ENCODE peak calls at places on chromosome 17, in seven cellular contexts. A, O, U, Y, I, F and H are unnamed samples. For H3K4me1, the result is how much of the 10 kb centered on the place peaks cover.

GRCh38 chr17:15350777-15351486 is 9.5 kb upstream of the TEKT3 start:
- DNase-seq in A (no peak), O (no peak), U (no peak), Y (no peak), I (no peak), F (no peak), H (no peak)

GRCh38 chr17:50588391-50589111 is 28.0 kb downstream of the CACNA1G start:
- DNase-seq in A (no peak), O (no peak), U (no peak), Y (no peak), I (peak), F (no peak), H (peak)

GRCh38 chr17:51258756-51259573 is 884 bp downstream of the MBTD1 start:
- DNase-seq in A (peak), O (peak), U (no peak), Y (peak), I (peak), F (peak), H (no peak)

GRCh38 chr17:3447625-3448024 is 14.0 kb upstream of the OR1E2 start:
- DNase-seq in A (peak), O (peak), U (no peak), Y (no peak), I (no peak), F (no peak), H (no peak)

GRCh38 chr17:42153919-42154491 is 784 bp downstream of the RAB5C start:
- DNase-seq in A (no peak), O (no peak), U (no peak), Y (no peak), I (peak), F (no peak), H (no peak)

GRCh38 chr17:42898147-42898807 is 2.3 kb upstream of the G6PC1 start:
- DNase-seq in A (no peak), O (no peak), U (no peak), Y (no peak), I (no peak), F (no peak), H (no peak)

GRCh38 chr17:63519972-63520882 is 2.9 kb upstream of the KCNH6 start:
- DNase-seq in A (peak), O (peak), U (no peak), Y (no peak), I (no peak), F (peak), H (no peak)

GRCh38 chr17:56808503-56808902 is 25.2 kb downstream of the C17orf67 start:
- DNase-seq in A (no peak), O (no peak), U (no peak), Y (no peak), I (no peak), F (no peak), H (no peak)

GRCh38 chr17:38674013-38674748 is 576 bp downstream of the EPOP start:
- DNase-seq in A (peak), O (no peak), U (peak), Y (peak), I (no peak), F (peak), H (peak)
- H3K4me3 ChIP-seq in A (peak), O (peak), U (peak), Y (peak), I (peak), F (peak), H (peak)

DNA sequence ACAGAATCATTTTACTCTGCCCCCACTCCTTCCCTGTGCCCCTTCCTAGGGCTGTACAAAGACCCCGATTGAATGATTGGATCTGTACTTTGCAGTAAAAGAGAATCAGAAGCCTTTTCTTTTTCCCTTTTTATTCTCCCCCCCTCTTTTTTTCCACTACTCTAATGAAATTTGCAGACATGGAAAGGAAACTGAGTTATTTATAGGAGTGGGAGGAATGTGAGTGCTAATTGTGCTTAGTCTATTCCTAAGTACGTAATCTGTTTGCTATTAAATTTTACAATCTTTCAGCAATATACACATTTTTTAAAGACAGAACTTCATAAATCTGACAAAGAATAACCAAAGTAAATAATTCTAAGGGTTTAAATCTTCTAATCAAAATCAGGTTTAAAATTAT is 314.3 kb downstream of the MAP2K6 start:
- DNase-seq in A (no peak), O (no peak), U (no peak), Y (no peak), I (no peak), F (no peak), H (no peak)
- H3K4me1 ChIP-seq in A (under half), O (under half), U (under half), Y (under half), I (under half), F (under half), H (under half)

GRCh38 chr17:55641559-55642160 is 81.0 kb downstream of the TMEM100 start:
- DNase-seq in A (peak), O (peak), U (no peak), Y (no peak), I (peak), F (no peak), H (peak)
- H3K4me3 ChIP-seq in A (no peak), O (no peak), U (no peak), Y (no peak), I (no peak), F (no peak), H (no peak)

GRCh38 chr17:68381076-68381900 is 76.0 kb downstream of the WIPI1 start:
- DNase-seq in A (peak), O (peak), U (no peak), Y (peak), I (peak), F (no peak), H (peak)

GRCh38 chr17:68383120-68383442 is 74.2 kb downstream of the WIPI1 start:
- DNase-seq in A (no peak), O (no peak), U (no peak), Y (no peak), I (no peak), F (no peak), H (no peak)

GRCh38 chr17:68384941-68385340 is 72.4 kb downstream of the WIPI1 start:
- DNase-seq in A (no peak), O (no peak), U (no peak), Y (peak), I (no peak), F (no peak), H (no peak)

GRCh38 chr17:68383443-68384321 is 73.6 kb downstream of the WIPI1 start:
- DNase-seq in A (peak), O (peak), U (peak), Y (peak), I (no peak), F (no peak), H (no peak)

DNA sequence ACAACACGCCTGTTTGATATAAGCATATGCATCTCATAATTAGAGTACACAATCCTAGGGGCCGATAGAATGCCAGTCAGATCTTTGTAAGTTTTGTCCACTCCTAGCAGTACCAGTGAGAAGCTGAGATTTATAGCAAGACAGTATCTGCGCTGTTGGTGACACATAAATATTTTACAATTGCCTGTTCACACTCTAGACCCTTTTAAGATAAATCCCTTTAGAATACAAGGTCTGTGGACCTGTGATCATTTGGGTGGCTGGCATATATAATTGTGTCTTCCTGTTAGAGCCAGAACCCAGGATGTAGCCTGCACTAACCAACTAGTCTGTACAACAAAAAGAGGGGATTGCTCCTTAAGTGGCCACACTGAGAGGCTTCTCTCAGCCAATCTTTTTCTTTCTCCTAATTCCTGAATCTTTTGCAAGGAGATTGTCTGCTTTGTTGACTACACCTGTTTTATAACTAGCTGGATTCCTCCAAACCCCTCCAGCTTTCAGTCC is 74.7 kb downstream of the WIPI1 start:
- DNase-seq in A (no peak), O (no peak), U (no peak), Y (no peak), I (no peak), F (no peak), H (no peak)
- H3K4me1 ChIP-seq in A (half or more), O (half or more), U (under half), Y (under half), I (under half), F (under half), H (under half)

GRCh38 chr17:38418069-38418692 is 10.1 kb upstream of the ARHGAP23 start:
- DNase-seq in A (no peak), O (no peak), U (no peak), Y (no peak), I (no peak), F (no peak), H (no peak)

GRCh38 chr17:38418693-38419507 is 9.4 kb upstream of the ARHGAP23 start:
- DNase-seq in A (no peak), O (no peak), U (no peak), Y (no peak), I (no peak), F (no peak), H (no peak)

GRCh38 chr17:38421224-38421841 is 6.9 kb upstream of the ARHGAP23 start:
- DNase-seq in A (no peak), O (no peak), U (no peak), Y (no peak), I (no peak), F (no peak), H (no peak)

GRCh38 chr17:38420518-38420917 is 7.7 kb upstream of the ARHGAP23 start:
- DNase-seq in A (no peak), O (no peak), U (no peak), Y (no peak), I (no peak), F (no peak), H (no peak)

GRCh38 chr17:38419508-38419981 is 8.7 kb upstream of the ARHGAP23 start:
- DNase-seq in A (no peak), O (no peak), U (no peak), Y (no peak), I (no peak), F (no peak), H (no peak)
- H3K4me3 ChIP-seq in A (peak), O (no peak), U (no peak), Y (peak), I (no peak), F (no peak), H (peak)

DNA sequence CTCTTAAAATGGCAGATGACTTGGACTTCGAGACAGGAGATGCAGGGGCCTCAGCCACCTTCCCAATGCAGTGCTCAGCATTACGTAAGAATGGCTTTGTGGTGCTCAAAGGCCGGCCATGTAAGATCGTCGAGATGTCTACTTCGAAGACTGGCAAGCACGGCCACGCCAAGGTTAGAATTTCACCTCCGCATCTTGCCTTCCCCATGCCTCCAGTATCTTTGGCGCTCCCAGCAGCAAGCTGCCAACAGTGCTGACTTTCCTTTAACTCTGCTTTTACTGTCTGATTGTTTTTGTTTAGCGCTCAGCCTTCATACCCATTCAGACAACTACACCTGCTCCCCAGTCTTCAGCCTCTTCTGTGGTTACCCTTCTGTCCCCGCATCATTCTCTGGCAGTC is 2.2 kb downstream of the EIF5A start:
- DNase-seq in A (no peak), O (no peak), U (no peak), Y (no peak), I (no peak), F (no peak), H (no peak)
- H3K4me1 ChIP-seq in A (half or more), O (under half), U (half or more), Y (half or more), I (half or more), F (under half), H (half or more)